ENCODE peak calls at places on chromosomes 5 and 9, in four cellular contexts. N is HepG2, E is HCT116, T is sigmoid colon. X is an unnamed sample.

GRCh38 chr5:135834639-135835529 is at the start of gene SLC25A48:
- DNase-seq in N (peak; percentile 52), E (peak; percentile 58), T (no peak), X (no peak)

GRCh38 chr5:123303802-123304201 is 119.4 kb downstream of the CEP120 start:
- DNase-seq in N (no peak), E (no peak), T (no peak), X (no peak)

GRCh38 chr9:108534741-108535140 is 321.0 kb downstream of the ACTL7B start:
- DNase-seq in N (no peak), E (peak; percentile 26), T (no peak), X (no peak)

GRCh38 chr5:60945760-60946253 is 802 bp downstream of the NDUFAF2 start:
- DNase-seq in N (peak; percentile 15), E (no peak), T (peak; percentile 66), X (no peak)

GRCh38 chr5:44387911-44388310 is 1.3 kb downstream of the FGF10 start:
- DNase-seq in N (no peak), E (no peak), T (no peak), X (no peak)

GRCh38 chr9:16458696-16459420 is 411.6 kb downstream of the BNC2 start:
- DNase-seq in N (no peak), E (no peak), T (no peak), X (no peak)

GRCh38 chr5:164188733-164189148 is 683.3 kb downstream of the MAT2B start:
- DNase-seq in N (peak; percentile 65), E (no peak), T (no peak), X (no peak)

GRCh38 chr5:10018670-10019069 is 231.0 kb downstream of the ATPSCKMT start:
- DNase-seq in N (no peak), E (no peak), T (no peak), X (no peak)

GRCh38 chr9:114223564-114224246 is 68.4 kb downstream of the COL27A1 start:
- DNase-seq in N (peak; percentile 70), E (peak; percentile 51), T (no peak), X (no peak)

GRCh38 chr9:15286288-15286834 is 20.7 kb downstream of the TTC39B start:
- DNase-seq in N (no peak), E (no peak), T (no peak), X (no peak)

GRCh38 chr9:135275163-135275925 is 187.9 kb downstream of the OLFM1 start:
- DNase-seq in N (no peak), E (no peak), T (no peak), X (no peak)

GRCh38 chr9:100322954-100323536 is 29.7 kb downstream of the TEX10 start:
- DNase-seq in N (peak; percentile 26), E (peak; percentile 10), T (no peak), X (no peak)

GRCh38 chr9:107389617-107390071 is 99.9 kb downstream of the KLF4 start:
- DNase-seq in N (peak; percentile 65), E (no peak), T (peak; percentile 85), X (peak; percentile 92)

GRCh38 chr9:131056781-131057506 is 39.4 kb upstream of the AIF1L start:
- DNase-seq in N (no peak), E (no peak), T (no peak), X (no peak)

GRCh38 chr5:177116631-177117373 is 16.8 kb upstream of the NSD1 start:
- DNase-seq in N (no peak), E (no peak), T (peak; percentile 96), X (peak; percentile 82)

GRCh38 chr9:111961011-111961410 is 64.4 kb downstream of the UGCG start:
- DNase-seq in N (no peak), E (no peak), T (no peak), X (no peak)

GRCh38 chr5:139335811-139336210 is 5.8 kb upstream of the PAIP2 start:
- DNase-seq in N (peak; percentile 9), E (no peak), T (no peak), X (no peak)
- TF ChIP-seq POLR2AphosphoS5 in N (no peak), E (peak; percentile 42), T (no peak), X (no peak)

DNA sequence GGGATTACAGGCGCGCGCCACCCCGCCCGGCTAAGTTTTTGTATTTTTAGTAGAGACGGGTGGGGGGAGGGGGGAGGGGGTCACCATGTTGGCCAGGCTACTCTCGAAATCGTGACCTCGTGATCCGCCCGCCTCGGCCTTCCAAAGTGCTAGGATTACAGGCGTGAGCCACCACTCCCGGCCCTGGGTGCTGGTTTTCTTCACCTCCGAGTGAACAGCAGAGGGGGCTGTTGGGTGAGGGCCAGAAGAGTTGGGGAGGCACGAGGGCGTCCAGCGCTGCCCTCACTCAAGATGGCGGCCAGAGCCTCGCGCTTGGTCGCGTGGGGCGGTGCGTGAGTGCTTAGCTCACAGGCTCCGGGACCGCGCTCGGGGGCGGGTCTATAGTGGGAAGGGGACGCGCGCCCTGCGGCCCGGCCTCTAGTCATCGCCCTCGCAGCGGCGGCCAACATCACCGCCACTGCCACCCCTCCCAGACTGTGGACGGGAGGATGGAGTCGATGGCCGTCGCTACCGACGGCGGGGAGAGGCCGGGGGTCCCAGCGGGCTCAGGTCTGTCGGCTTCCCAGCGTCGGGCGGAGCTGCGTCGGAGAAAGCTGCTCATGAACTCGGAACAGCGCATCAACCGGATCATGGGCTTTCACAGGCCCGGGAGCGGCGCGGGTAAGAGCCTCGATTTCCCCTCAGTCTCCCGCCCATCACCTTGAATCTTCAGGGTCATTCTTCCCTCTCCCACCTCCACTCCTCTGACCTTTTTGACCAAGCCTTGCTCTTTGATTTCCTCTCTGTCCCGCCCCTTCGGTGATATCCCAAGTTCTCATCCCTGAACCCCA is at the start of gene CAMLG:
- DNase-seq in N (peak; percentile 92), E (peak; percentile 96), T (peak; percentile 99), X (peak; percentile 94)
- TF ChIP-seq POLR2A in N (peak; percentile 78), E (peak; percentile 65), T (peak; percentile 95), X (peak; percentile 80)

DNA sequence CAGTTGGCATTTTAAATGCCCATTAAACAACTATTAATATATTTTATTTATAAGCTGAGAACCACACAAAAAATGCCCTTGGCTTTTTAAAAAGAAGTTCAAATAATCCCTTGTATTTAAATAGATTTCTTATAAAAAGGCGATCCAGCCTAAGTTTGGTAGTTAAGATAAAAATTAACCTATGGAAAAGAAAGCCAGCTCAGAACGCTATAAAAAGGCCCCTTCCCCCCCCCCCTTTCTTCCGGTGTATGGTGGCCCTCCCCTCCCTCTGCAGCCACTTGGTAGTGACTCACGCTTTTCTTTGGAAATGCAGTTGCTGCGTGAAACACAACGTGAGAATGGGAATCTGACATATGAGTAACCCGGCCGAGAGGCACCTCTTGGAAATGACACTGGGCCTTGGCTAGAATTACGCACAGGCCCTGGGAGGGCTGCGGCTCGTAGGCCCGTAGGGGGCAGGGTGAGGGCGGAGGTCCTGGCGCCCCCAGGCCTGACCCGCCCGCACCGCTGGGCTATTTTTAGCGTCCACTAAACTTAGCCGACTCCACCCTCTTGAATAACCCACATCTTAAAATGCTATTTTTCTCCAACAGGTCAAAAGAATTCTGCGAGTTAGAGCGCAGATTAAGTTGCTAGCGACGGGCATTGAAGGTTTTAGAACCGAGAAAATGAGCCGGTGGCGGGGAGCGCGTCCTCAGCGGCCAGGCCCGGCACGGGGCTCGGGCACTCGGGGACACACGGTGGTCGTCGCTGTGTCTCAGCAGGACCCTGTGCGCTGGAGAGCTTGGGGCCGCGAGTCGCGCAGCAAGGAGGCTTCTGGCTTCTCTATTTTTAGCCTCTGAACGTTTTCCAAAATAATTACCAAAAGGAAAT is 168.7 kb downstream of the AUH start:
- DNase-seq in N (peak; percentile 95), E (peak; percentile 97), T (peak; percentile 96), X (peak; percentile 68)
- TF ChIP-seq CTCF in N (peak; percentile 39), E (no peak), T (no peak), X (peak; percentile 12)

GRCh38 chr5:149640350-149640999 is 59.2 kb downstream of the ARHGEF37 start:
- DNase-seq in N (no peak), E (no peak), T (peak; percentile 66), X (no peak)

GRCh38 chr5:149639718-149640117 is 58.4 kb downstream of the ARHGEF37 start:
- DNase-seq in N (no peak), E (no peak), T (peak; percentile 63), X (no peak)

GRCh38 chr5:149638546-149639241 is 57.4 kb downstream of the ARHGEF37 start:
- DNase-seq in N (no peak), E (no peak), T (peak; percentile 56), X (no peak)

GRCh38 chr5:149641600-149641999 is 60.3 kb downstream of the ARHGEF37 start:
- DNase-seq in N (no peak), E (no peak), T (peak; percentile 22), X (no peak)

GRCh38 chr5:149641000-149641576 is 59.8 kb downstream of the ARHGEF37 start:
- DNase-seq in N (peak; percentile 85), E (no peak), T (peak; percentile 90), X (peak; percentile 54)
- TF ChIP-seq POLR2AphosphoS5 in N (peak; percentile 38), E (no peak), T (peak; percentile 46), X (no peak)

DNA sequence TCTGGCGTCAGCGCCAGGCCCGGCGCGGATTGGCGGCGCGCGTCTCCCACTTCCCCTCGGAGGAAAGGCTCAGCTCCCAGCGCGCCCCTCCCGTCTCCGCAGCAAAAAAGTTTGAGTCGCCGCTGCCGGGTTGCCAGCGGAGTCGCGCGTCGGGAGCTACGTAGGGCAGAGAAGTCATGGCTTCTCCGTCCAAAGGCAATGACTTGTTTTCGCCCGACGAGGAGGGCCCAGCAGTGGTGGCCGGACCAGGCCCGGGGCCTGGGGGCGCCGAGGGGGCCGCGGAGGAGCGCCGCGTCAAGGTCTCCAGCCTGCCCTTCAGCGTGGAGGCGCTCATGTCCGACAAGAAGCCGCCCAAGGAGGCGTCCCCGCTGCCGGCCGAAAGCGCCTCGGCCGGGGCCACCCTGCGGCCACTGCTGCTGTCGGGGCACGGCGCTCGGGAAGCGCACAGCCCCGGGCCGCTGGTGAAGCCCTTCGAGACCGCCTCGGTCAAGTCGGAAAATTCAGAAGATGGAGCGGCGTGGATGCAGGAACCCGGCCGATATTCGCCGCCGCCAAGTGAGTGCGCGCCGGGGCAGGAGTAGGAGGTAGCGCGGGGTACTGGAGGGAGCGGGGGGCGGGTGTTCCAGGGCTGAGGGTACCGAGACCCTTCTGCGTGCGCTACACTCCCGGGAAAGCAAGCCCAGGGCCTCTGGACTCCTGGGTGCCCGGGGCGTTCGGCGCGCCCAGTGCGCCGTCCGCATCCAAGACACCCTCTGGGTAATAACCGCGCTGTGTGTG is at the start of gene MSX2:
- DNase-seq in N (no peak), E (peak; percentile 80), T (peak; percentile 92), X (peak; percentile 94)
- TF ChIP-seq POLR2A in N (no peak), E (no peak), T (peak; percentile 22), X (peak; percentile 51)

GRCh38 chr5:127442085-127442484 is 75.4 kb upstream of the PRRC1 start:
- DNase-seq in N (no peak), E (no peak), T (no peak), X (no peak)
- TF ChIP-seq CTCF in N (peak; percentile 12), E (peak; percentile 42), T (no peak), X (no peak)